ENCODE peak calls at places on chromosomes 5 and 9, in four cellular contexts. One of them, this sample, is unnamed.

GRCh38 chr9:129141066-129142041 is 30.1 kb downstream of the PTPA start:
- DNase-seq in iris pigment epithelial cell: peak
- DNase-seq in lung: peak
- DNase-seq in mesothelial cell of epicardium: no peak
- DNase-seq in this sample: no peak

GRCh38 chr9:126745574-126746411 is 59.0 kb upstream of the ZBTB43 start:
- DNase-seq in iris pigment epithelial cell: no peak
- DNase-seq in lung: no peak
- DNase-seq in mesothelial cell of epicardium: no peak
- DNase-seq in this sample: peak

GRCh38 chr5:206406-206805 is 11.5 kb downstream of the CCDC127 start:
- DNase-seq in lung: no peak
- DNase-seq in iris pigment epithelial cell: peak
- DNase-seq in mesothelial cell of epicardium: no peak
- DNase-seq in this sample: no peak

GRCh38 chr5:173746050-173746449 is 129.6 kb upstream of the BOD1 start:
- DNase-seq in iris pigment epithelial cell: no peak
- DNase-seq in mesothelial cell of epicardium: no peak
- DNase-seq in lung: no peak
- DNase-seq in this sample: no peak

GRCh38 chr9:121201045-121201737 is 478 bp downstream of the RAB14 start:
- DNase-seq in lung: peak
- DNase-seq in iris pigment epithelial cell: peak
- DNase-seq in mesothelial cell of epicardium: peak
- DNase-seq in this sample: peak

GRCh38 chr9:18595597-18595996 is 121.6 kb downstream of the ADAMTSL1 start:
- DNase-seq in mesothelial cell of epicardium: no peak
- DNase-seq in lung: no peak
- DNase-seq in iris pigment epithelial cell: no peak
- DNase-seq in this sample: no peak

GRCh38 chr5:41877408-41877807 is 7.2 kb upstream of the OXCT1 start:
- DNase-seq in mesothelial cell of epicardium: no peak
- DNase-seq in lung: no peak
- DNase-seq in iris pigment epithelial cell: no peak
- DNase-seq in this sample: no peak

GRCh38 chr5:156741516-156741915 is 108.6 kb upstream of the PPP1R2B start:
- DNase-seq in iris pigment epithelial cell: no peak
- DNase-seq in lung: no peak
- DNase-seq in mesothelial cell of epicardium: no peak
- DNase-seq in this sample: no peak

GRCh38 chr5:140882591-140882899 is 621 bp downstream of the PCDHA13 start:
- DNase-seq in mesothelial cell of epicardium: no peak
- DNase-seq in iris pigment epithelial cell: no peak
- DNase-seq in lung: peak
- DNase-seq in this sample: no peak

GRCh38 chr9:112411626-112412027 is 31.7 kb downstream of the HSDL2 start:
- DNase-seq in iris pigment epithelial cell: peak
- DNase-seq in mesothelial cell of epicardium: no peak
- DNase-seq in lung: no peak
- DNase-seq in this sample: no peak

GRCh38 chr9:133950206-133950915 is 41.8 kb downstream of the VAV2 start:
- DNase-seq in lung: no peak
- DNase-seq in mesothelial cell of epicardium: no peak
- DNase-seq in iris pigment epithelial cell: peak
- DNase-seq in this sample: no peak

GRCh38 chr9:33794560-33794959 is 801 bp upstream of the PRSS3 start:
- DNase-seq in iris pigment epithelial cell: no peak
- DNase-seq in mesothelial cell of epicardium: no peak
- DNase-seq in lung: no peak
- DNase-seq in this sample: no peak

GRCh38 chr5:77360381-77360780 is 131.7 kb downstream of the WDR41 start:
- DNase-seq in mesothelial cell of epicardium: no peak
- DNase-seq in iris pigment epithelial cell: no peak
- DNase-seq in lung: no peak
- DNase-seq in this sample: no peak

GRCh38 chr5:57219386-57219785 is 45.5 kb downstream of the GPBP1 start:
- DNase-seq in iris pigment epithelial cell: no peak
- DNase-seq in lung: no peak
- DNase-seq in mesothelial cell of epicardium: no peak
- DNase-seq in this sample: no peak

GRCh38 chr5:148063861-148064260 is at the start of gene SPINK5:
- DNase-seq in mesothelial cell of epicardium: no peak
- DNase-seq in lung: no peak
- DNase-seq in iris pigment epithelial cell: no peak
- DNase-seq in this sample: no peak

GRCh38 chr9:2157277-2158105 is 142.3 kb downstream of the SMARCA2 start:
- DNase-seq in iris pigment epithelial cell: peak
- DNase-seq in lung: peak
- DNase-seq in mesothelial cell of epicardium: peak
- DNase-seq in this sample: no peak

GRCh38 chr9:93134018-93134739 is at the start of gene NINJ1:
- DNase-seq in iris pigment epithelial cell: peak
- DNase-seq in mesothelial cell of epicardium: peak
- DNase-seq in lung: peak
- DNase-seq in this sample: peak

GRCh38 chr9:79858509-79858908 is 286.7 kb downstream of the TLE4 start:
- DNase-seq in iris pigment epithelial cell: peak
- DNase-seq in lung: no peak
- DNase-seq in mesothelial cell of epicardium: no peak
- DNase-seq in this sample: no peak

This sample was measured in type B pancreatic cell.